ENCODE peak calls at places on chromosomes 5 and 9, in five cellular contexts. Y is activated T-helper 1 cell treated with anti-CD3 and anti-CD28 coated beads, Interleukin-12 subunit alpha, Interleukin-12 subunit beta, Interleukin-2, Interleukin-4 antibody, amounts not matched to agents 30 ng/mL and 10 ng/mL and 1 ng/mL, durations not matched to agents 14 hours and 24 hours and 36 hours; B is AG08396; I is astrocyte; D is activated T-cell treated with anti-CD3 and anti-CD28 coated beads for 4 hours. S is an unnamed sample.

GRCh38 chr5:153571157-153571556 is 80.7 kb downstream of the GRIA1 start:
- DNase-seq in Y (no peak), B (no peak), I (no peak), D (no peak), S (no peak)

GRCh38 chr5:72486371-72486770 is 20.8 kb downstream of the ZNF366 start:
- DNase-seq in Y (no peak), B (no peak), I (peak), D (no peak), S (peak)

GRCh38 chr5:78269088-78269703 is 25.3 kb downstream of the AP3B1 start:
- DNase-seq in Y (no peak), B (no peak), I (no peak), D (no peak), S (peak)

GRCh38 chr5:16736158-16736994 is 119.6 kb upstream of the RETREG1 start:
- DNase-seq in Y (no peak), B (peak), I (peak), D (no peak), S (peak)

GRCh38 chr5:56632199-56632598 is 183.2 kb upstream of the MAP3K1 start:
- DNase-seq in Y (no peak), B (no peak), I (no peak), D (no peak), S (no peak)

GRCh38 chr9:78030553-78031270 is 899 bp downstream of the GNAQ start:
- DNase-seq in Y (peak), B (peak), I (no peak), D (peak), S (peak)

GRCh38 chr5:133446440-133446839 is 165.9 kb downstream of the FSTL4 start:
- DNase-seq in Y (no peak), B (no peak), I (no peak), D (no peak), S (no peak)

GRCh38 chr5:77282337-77283027 is 72.0 kb downstream of the PDE8B start:
- DNase-seq in Y (no peak), B (peak), I (peak), D (no peak), S (no peak)

GRCh38 chr5:20678814-20679298 is 690.9 kb upstream of the CDH18 start:
- DNase-seq in Y (no peak), B (no peak), I (peak), D (no peak), S (no peak)

GRCh38 chr5:68086857-68087256 is 128.7 kb upstream of the PIK3R1 start:
- DNase-seq in Y (no peak), B (peak), I (peak), D (no peak), S (peak)

GRCh38 chr9:137785704-137786161 is 91.8 kb upstream of the CACNA1B start:
- DNase-seq in Y (no peak), B (no peak), I (no peak), D (no peak), S (no peak)

GRCh38 chr9:14321517-14322125 is 7.7 kb upstream of the NFIB start:
- DNase-seq in Y (no peak), B (no peak), I (peak), D (no peak), S (no peak)

GRCh38 chr9:129473523-129474244 is 147.2 kb downstream of the C9orf50 start:
- DNase-seq in Y (no peak), B (no peak), I (peak), D (no peak), S (no peak)

GRCh38 chr5:573976-574375 is 38.2 kb upstream of the CEP72 start:
- DNase-seq in Y (no peak), B (no peak), I (no peak), D (no peak), S (no peak)

GRCh38 chr5:141870871-141871270 is 7.3 kb downstream of the PCDH1 start:
- DNase-seq in Y (no peak), B (no peak), I (no peak), D (no peak), S (peak)

GRCh38 chr5:135832263-135832555 is 2.3 kb upstream of the SLC25A48 start:
- DNase-seq in Y (no peak), B (no peak), I (no peak), D (no peak), S (no peak)

GRCh38 chr9:5800969-5801738 is 31.8 kb downstream of the ERMP1 start:
- DNase-seq in Y (no peak), B (no peak), I (peak), D (no peak), S (peak)

GRCh38 chr9:110141118-110141797 is 66.7 kb downstream of the C9orf152 start:
- DNase-seq in Y (no peak), B (peak), I (peak), D (no peak), S (peak)

GRCh38 chr5:139285651-139286392 is 7.7 kb upstream of the MATR3 start:
- DNase-seq in Y (no peak), B (no peak), I (no peak), D (no peak), S (no peak)

GRCh38 chr9:10674586-10674985 is 61.8 kb upstream of the PTPRD start:
- DNase-seq in Y (no peak), B (no peak), I (no peak), D (no peak), S (no peak)

GRCh38 chr9:132169672-132170392 is 8.0 kb downstream of the NTNG2 start:
- DNase-seq in Y (peak), B (peak), I (peak), D (peak), S (peak)

GRCh38 chr9:130983283-130983670 is 25.7 kb upstream of the LAMC3 start:
- DNase-seq in Y (no peak), B (no peak), I (no peak), D (no peak), S (no peak)

GRCh38 chr5:143758015-143758414 is 53.9 kb upstream of the HMHB1 start:
- DNase-seq in Y (no peak), B (no peak), I (no peak), D (no peak), S (no peak)

GRCh38 chr5:148831590-148832565 is 5.5 kb downstream of the ADRB2 start:
- DNase-seq in Y (no peak), B (no peak), I (no peak), D (no peak), S (no peak)

GRCh38 chr5:14714706-14715105 is 50.2 kb downstream of the OTULIN start:
- DNase-seq in Y (no peak), B (no peak), I (no peak), D (no peak), S (no peak)

S was measured in lung microvascular endothelial cell.